ENCODE peak calls at places on chromosome 1, in seven cellular contexts. C is kidney, J is cardiac fibroblast, Z is breast epithelium, Y is fibroblast of lung, M is IMR-90, H is choroid plexus epithelial cell. E is an unnamed sample.

GRCh38 chr1:43867946-43868740 is 65.5 kb upstream of the ARTN start:
- DNase-seq in C (no peak), J (peak; percentile 90), Z (no peak), Y (peak; percentile 42), M (peak; percentile 67), H (peak; percentile 85), E (no peak)

GRCh38 chr1:175132456-175132855 is 60.1 kb downstream of the KIAA0040 start:
- DNase-seq in C (no peak), J (peak; percentile 45), Z (no peak), Y (peak; percentile 65), M (peak; percentile 39), H (peak; percentile 15), E (peak; percentile 12)

GRCh38 chr1:222187566-222187965 is 360.3 kb downstream of the HHIPL2 start:
- DNase-seq in C (no peak), J (no peak), Z (no peak), Y (no peak), M (no peak), H (no peak), E (no peak)

GRCh38 chr1:92410706-92411105 is 76.0 kb downstream of the GFI1 start:
- DNase-seq in C (no peak), J (no peak), Z (no peak), Y (no peak), M (no peak), H (no peak), E (no peak)

GRCh38 chr1:218351617-218352438 is 6.7 kb downstream of the TGFB2 start:
- DNase-seq in C (no peak), J (peak; percentile 84), Z (no peak), Y (peak; percentile 86), M (peak; percentile 66), H (peak; percentile 83), E (peak; percentile 54)

GRCh38 chr1:226736001-226736907 is 2.8 kb downstream of the ITPKB start:
- DNase-seq in C (peak; percentile 78), J (no peak), Z (no peak), Y (no peak), M (no peak), H (no peak), E (peak; percentile 25)

GRCh38 chr1:228131736-228132135 is 8.3 kb upstream of the GUK1 start:
- DNase-seq in C (no peak), J (no peak), Z (no peak), Y (no peak), M (no peak), H (no peak), E (no peak)

GRCh38 chr1:14580986-14581385 is 17.5 kb upstream of the KAZN start:
- DNase-seq in C (no peak), J (no peak), Z (no peak), Y (no peak), M (no peak), H (no peak), E (no peak)

GRCh38 chr1:110185181-110185580 is 24.9 kb upstream of the KCNC4 start:
- DNase-seq in C (no peak), J (no peak), Z (no peak), Y (no peak), M (no peak), H (no peak), E (no peak)

GRCh38 chr1:112439592-112439991 is 43.6 kb downstream of the CTTNBP2NL start:
- DNase-seq in C (no peak), J (no peak), Z (no peak), Y (no peak), M (no peak), H (no peak), E (no peak)

GRCh38 chr1:118147542-118147941 is 37.5 kb downstream of the SPAG17 start:
- DNase-seq in C (no peak), J (peak; percentile 56), Z (no peak), Y (peak; percentile 81), M (peak; percentile 85), H (peak; percentile 76), E (peak; percentile 42)

GRCh38 chr1:63362578-63362977 is 4.8 kb upstream of the ALG6 start:
- DNase-seq in C (no peak), J (no peak), Z (no peak), Y (no peak), M (no peak), H (peak; percentile 13), E (no peak)

GRCh38 chr1:89624715-89625323 is 8.1 kb upstream of the LRRC8C start:
- DNase-seq in C (no peak), J (no peak), Z (no peak), Y (no peak), M (no peak), H (no peak), E (no peak)

GRCh38 chr1:158120254-158120653 is 60.4 kb upstream of the CD1D start:
- DNase-seq in C (no peak), J (no peak), Z (no peak), Y (no peak), M (no peak), H (no peak), E (no peak)

GRCh38 chr1:158116768-158117167 is 63.9 kb upstream of the CD1D start:
- DNase-seq in C (no peak), J (no peak), Z (no peak), Y (no peak), M (no peak), H (no peak), E (no peak)

GRCh38 chr1:158118713-158119402 is 61.8 kb upstream of the CD1D start:
- DNase-seq in C (no peak), J (no peak), Z (no peak), Y (no peak), M (no peak), H (no peak), E (no peak)

GRCh38 chr1:158116311-158116710 is 64.4 kb upstream of the CD1D start:
- DNase-seq in C (no peak), J (no peak), Z (no peak), Y (no peak), M (no peak), H (no peak), E (no peak)

GRCh38 chr1:158117854-158118691 is 62.6 kb upstream of the CD1D start:
- DNase-seq in C (no peak), J (peak; percentile 45), Z (no peak), Y (peak; percentile 26), M (peak; percentile 34), H (peak; percentile 60), E (peak; percentile 40)
- H3K4me3 ChIP-seq in C (no peak overlapping the region), J (no peak overlapping the region), Z (peak overlapping the region; percentile 23), Y (no peak overlapping the region), M (peak overlapping the region; percentile 7), H (peak overlapping the region; percentile 34), E (peak overlapping the region; percentile 6)

GRCh38 chr1:247047260-247047659 is 31.4 kb downstream of the ZNF670 start:
- DNase-seq in C (no peak), J (no peak), Z (no peak), Y (no peak), M (no peak), H (no peak), E (no peak)
- H3K4me3 ChIP-seq in C (no peak overlapping the region), J (no peak overlapping the region), Z (no peak overlapping the region), Y (no peak overlapping the region), M (no peak overlapping the region), H (no peak overlapping the region), E (no peak overlapping the region)

DNA sequence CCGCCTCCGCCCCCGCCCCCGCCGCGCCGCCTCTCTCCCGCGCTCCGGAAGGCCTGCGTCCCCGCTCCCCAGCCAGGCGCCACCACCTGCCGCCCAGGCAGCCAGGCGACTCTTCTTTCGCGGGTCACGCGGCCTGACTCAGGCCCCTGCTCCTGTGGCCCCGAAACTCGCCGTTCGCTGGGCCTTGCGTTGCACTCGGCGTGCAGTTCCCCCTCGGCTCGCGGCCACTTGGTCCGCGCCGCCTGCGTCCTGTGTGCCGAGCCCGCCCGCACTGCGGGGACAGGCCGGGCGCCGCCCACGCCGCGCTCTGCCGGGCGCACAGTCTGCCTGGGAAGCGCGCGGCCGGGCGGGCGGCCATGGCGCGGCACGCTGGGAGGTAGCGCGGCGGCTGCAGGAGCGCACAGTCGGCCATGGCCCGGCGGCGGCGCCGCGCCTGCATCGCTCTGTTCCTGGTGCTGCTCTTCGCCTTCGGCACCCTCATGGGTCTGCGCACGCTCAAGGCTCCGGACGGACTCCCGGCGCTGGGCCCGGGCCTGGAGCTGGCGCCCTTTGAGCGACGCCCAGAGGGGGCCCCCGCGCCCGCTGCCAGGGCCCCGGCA is at the start of gene MANEAL:
- DNase-seq in C (peak; percentile 80), J (peak; percentile 41), Z (no peak), Y (peak; percentile 61), M (peak; percentile 54), H (peak; percentile 67), E (peak; percentile 26)
- H3K4me3 ChIP-seq in C (peak within 1 kb of the TSS; percentile 42), J (peak within 1 kb of the TSS; percentile 47), Z (peak within 1 kb of the TSS; percentile 84), Y (peak within 1 kb of the TSS; percentile 32), M (peak within 1 kb of the TSS; percentile 43), H (peak within 1 kb of the TSS; percentile 57), E (peak within 1 kb of the TSS; percentile 31)

GRCh38 chr1:32757213-32757895 is 54.8 kb upstream of the SYNC start:
- DNase-seq in C (no peak), J (no peak), Z (no peak), Y (no peak), M (no peak), H (no peak), E (no peak)

GRCh38 chr1:32755810-32756159 is 53.2 kb upstream of the SYNC start:
- DNase-seq in C (no peak), J (no peak), Z (no peak), Y (no peak), M (no peak), H (no peak), E (no peak)

GRCh38 chr1:32755098-32755809 is 52.7 kb upstream of the SYNC start:
- DNase-seq in C (no peak), J (no peak), Z (peak; percentile 54), Y (peak; percentile 56), M (no peak), H (no peak), E (no peak)

GRCh38 chr1:32754282-32755097 is 51.9 kb upstream of the SYNC start:
- DNase-seq in C (peak; percentile 84), J (no peak), Z (peak; percentile 71), Y (peak; percentile 60), M (peak; percentile 42), H (no peak), E (no peak)

DNA sequence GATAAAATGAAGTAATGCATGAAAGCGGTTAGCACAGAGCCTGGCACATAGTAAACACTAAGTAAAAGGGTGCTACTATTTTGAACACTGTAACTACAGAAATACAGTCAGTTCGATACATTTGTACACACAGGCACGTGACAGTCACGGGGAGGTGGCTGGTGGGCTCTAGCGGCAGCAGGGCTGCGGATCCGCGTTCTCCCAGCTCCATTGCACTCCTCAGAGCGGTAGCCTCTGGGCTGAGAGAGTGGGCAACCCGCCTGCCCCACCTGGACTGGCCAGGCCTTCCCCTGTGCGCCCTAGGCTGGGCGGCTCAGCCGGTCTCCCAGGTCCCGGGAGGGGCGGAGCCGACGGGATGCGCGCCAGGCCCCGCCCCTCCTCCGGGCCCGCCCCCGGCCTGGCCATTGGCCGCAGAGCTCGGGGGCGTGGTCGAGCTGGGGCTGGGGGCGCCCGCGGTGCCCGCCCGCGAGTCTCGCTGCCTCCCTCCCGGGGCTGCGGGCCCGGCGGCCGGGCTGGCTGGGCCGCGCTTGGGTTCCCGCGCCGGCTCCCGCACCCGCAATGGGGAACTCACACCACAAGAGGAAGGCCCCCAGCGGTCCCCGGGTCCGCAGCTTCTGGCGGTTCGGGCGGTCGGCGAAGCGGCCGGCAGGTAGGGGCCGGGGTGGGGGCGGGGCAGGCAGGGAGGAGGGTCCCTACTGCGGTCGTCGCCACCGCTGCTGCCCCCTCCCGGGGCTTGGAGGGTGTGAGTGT is 51.1 kb upstream of the SYNC start:
- DNase-seq in C (peak; percentile 91), J (peak; percentile 39), Z (peak; percentile 80), Y (peak; percentile 62), M (peak; percentile 48), H (peak; percentile 59), E (peak; percentile 54)
- H3K4me3 ChIP-seq in C (peak overlapping the region; percentile 99), J (peak overlapping the region; percentile 56), Z (peak overlapping the region; percentile 83), Y (peak overlapping the region; percentile 53), M (peak overlapping the region; percentile 50), H (peak overlapping the region; percentile 67), E (peak overlapping the region; percentile 49)

GRCh38 chr1:156504062-156504813 is 3.7 kb upstream of the MEF2D start:
- DNase-seq in C (peak; percentile 21), J (no peak), Z (no peak), Y (no peak), M (peak; percentile 33), H (no peak), E (peak; percentile 31)
- H3K4me3 ChIP-seq in C (peak overlapping the region; percentile 32), J (peak overlapping the region; percentile 11), Z (peak overlapping the region; percentile 63), Y (no peak overlapping the region), M (no peak overlapping the region), H (peak overlapping the region; percentile 50), E (no peak overlapping the region)

E was measured in astrocyte of the spinal cord.